ENCODE peak calls at places on chromosomes 4 and X, in six cellular contexts. One of them, this sample, is unnamed.
A peak's percentile ranks its signal among the peaks of the same experiment; 100 is the strongest.

GRCh38 chrX:40283981-40284380 is 186.2 kb upstream of the BCOR start:
- DNase-seq in cardiac fibroblast: no peak
- DNase-seq in LoVo: no peak
- DNase-seq in stromal cell of bone marrow: no peak
- DNase-seq in SK-N-SH: no peak
- DNase-seq in GM03348: no peak
- DNase-seq in this sample: no peak

GRCh38 chrX:48938721-48939416 is 18.5 kb downstream of the OTUD5 start:
- DNase-seq in LoVo: no peak
- DNase-seq in SK-N-SH: no peak
- DNase-seq in cardiac fibroblast: no peak
- DNase-seq in stromal cell of bone marrow: no peak
- DNase-seq in GM03348: no peak
- DNase-seq in this sample: peak; percentile 25

GRCh38 chr4:88779431-88779830 is 81.8 kb upstream of the NAP1L5 start:
- DNase-seq in stromal cell of bone marrow: no peak
- DNase-seq in SK-N-SH: no peak
- DNase-seq in cardiac fibroblast: peak; percentile 45
- DNase-seq in LoVo: no peak
- DNase-seq in GM03348: no peak
- DNase-seq in this sample: peak; percentile 33

GRCh38 chr4:127249066-127249766 is 383.5 kb upstream of the INTU start:
- DNase-seq in SK-N-SH: no peak
- DNase-seq in cardiac fibroblast: peak; percentile 0
- DNase-seq in LoVo: peak; percentile 7
- DNase-seq in GM03348: peak; percentile 17
- DNase-seq in stromal cell of bone marrow: no peak
- DNase-seq in this sample: peak; percentile 21

GRCh38 chrX:47247206-47247998 is 14.6 kb downstream of the USP11 start:
- DNase-seq in SK-N-SH: peak; percentile 8
- DNase-seq in GM03348: no peak
- DNase-seq in stromal cell of bone marrow: peak; percentile 38
- DNase-seq in cardiac fibroblast: peak; percentile 39
- DNase-seq in LoVo: no peak
- DNase-seq in this sample: no peak

GRCh38 chrX:46758163-46758955 is 559 bp downstream of the SLC9A7 start:
- DNase-seq in cardiac fibroblast: no peak
- DNase-seq in GM03348: peak; percentile 17
- DNase-seq in stromal cell of bone marrow: no peak
- DNase-seq in SK-N-SH: peak; percentile 5
- DNase-seq in LoVo: no peak
- DNase-seq in this sample: peak; percentile 10

GRCh38 chr4:132691668-132692067 is 457.4 kb upstream of the PCDH10 start:
- DNase-seq in cardiac fibroblast: no peak
- DNase-seq in GM03348: no peak
- DNase-seq in LoVo: no peak
- DNase-seq in stromal cell of bone marrow: no peak
- DNase-seq in SK-N-SH: peak; percentile 1
- DNase-seq in this sample: no peak

GRCh38 chr4:156660470-156660869 is 311.1 kb downstream of the PDGFC start:
- DNase-seq in stromal cell of bone marrow: no peak
- DNase-seq in GM03348: no peak
- DNase-seq in cardiac fibroblast: no peak
- DNase-seq in LoVo: no peak
- DNase-seq in SK-N-SH: no peak
- DNase-seq in this sample: peak; percentile 24

GRCh38 chr4:105828074-105828473 is 67.2 kb upstream of the NPNT start:
- DNase-seq in stromal cell of bone marrow: no peak
- DNase-seq in LoVo: no peak
- DNase-seq in SK-N-SH: no peak
- DNase-seq in cardiac fibroblast: no peak
- DNase-seq in GM03348: no peak
- DNase-seq in this sample: no peak

GRCh38 chr4:124903995-124904722 is 191.6 kb upstream of the ANKRD50 start:
- DNase-seq in LoVo: peak; percentile 32
- DNase-seq in cardiac fibroblast: peak; percentile 63
- DNase-seq in SK-N-SH: no peak
- DNase-seq in stromal cell of bone marrow: peak; percentile 63
- DNase-seq in GM03348: peak; percentile 28
- DNase-seq in this sample: peak; percentile 98

GRCh38 chr4:6116696-6117285 is 83.6 kb downstream of the JAKMIP1 start:
- DNase-seq in cardiac fibroblast: no peak
- DNase-seq in GM03348: no peak
- DNase-seq in stromal cell of bone marrow: no peak
- DNase-seq in LoVo: no peak
- DNase-seq in SK-N-SH: no peak
- DNase-seq in this sample: no peak

GRCh38 chrX:48465336-48465933 is 4.6 kb downstream of the SLC38A5 start:
- DNase-seq in LoVo: no peak
- DNase-seq in stromal cell of bone marrow: peak; percentile 75
- DNase-seq in SK-N-SH: peak; percentile 39
- DNase-seq in cardiac fibroblast: peak; percentile 90
- DNase-seq in GM03348: peak; percentile 75
- DNase-seq in this sample: peak; percentile 48

GRCh38 chrX:39903343-39903742 is 194.4 kb downstream of the BCOR start:
- DNase-seq in stromal cell of bone marrow: peak; percentile 42
- DNase-seq in SK-N-SH: no peak
- DNase-seq in GM03348: peak; percentile 57
- DNase-seq in LoVo: no peak
- DNase-seq in cardiac fibroblast: peak; percentile 79
- DNase-seq in this sample: no peak

GRCh38 chrX:123277347-123277746 is 93.3 kb downstream of the GRIA3 start:
- DNase-seq in GM03348: no peak
- DNase-seq in SK-N-SH: no peak
- DNase-seq in cardiac fibroblast: no peak
- DNase-seq in stromal cell of bone marrow: no peak
- DNase-seq in LoVo: no peak
- DNase-seq in this sample: no peak

GRCh38 chrX:10310502-10310901 is 153.7 kb downstream of the CLCN4 start:
- DNase-seq in GM03348: no peak
- DNase-seq in SK-N-SH: peak; percentile 7
- DNase-seq in stromal cell of bone marrow: no peak
- DNase-seq in LoVo: no peak
- DNase-seq in cardiac fibroblast: no peak
- DNase-seq in this sample: no peak

GRCh38 chr4:22906046-22906445 is 213.3 kb downstream of the GBA3 start:
- DNase-seq in GM03348: no peak
- DNase-seq in LoVo: no peak
- DNase-seq in cardiac fibroblast: no peak
- DNase-seq in stromal cell of bone marrow: no peak
- DNase-seq in SK-N-SH: no peak
- DNase-seq in this sample: no peak

GRCh38 chr4:185921583-185922555 is 109.9 kb upstream of the SORBS2 start:
- DNase-seq in cardiac fibroblast: peak; percentile 35
- DNase-seq in stromal cell of bone marrow: no peak
- DNase-seq in LoVo: no peak
- DNase-seq in GM03348: no peak
- DNase-seq in SK-N-SH: no peak
- DNase-seq in this sample: peak; percentile 25

GRCh38 chr4:108141213-108142045 is 27.3 kb downstream of the LEF1 start:
- DNase-seq in GM03348: no peak
- DNase-seq in cardiac fibroblast: no peak
- DNase-seq in SK-N-SH: no peak
- DNase-seq in LoVo: no peak
- DNase-seq in stromal cell of bone marrow: no peak
- DNase-seq in this sample: no peak

GRCh38 chr4:150211821-150212445 is 133.7 kb downstream of the DCLK2 start:
- DNase-seq in stromal cell of bone marrow: no peak
- DNase-seq in SK-N-SH: no peak
- DNase-seq in GM03348: peak; percentile 29
- DNase-seq in cardiac fibroblast: no peak
- DNase-seq in LoVo: no peak
- DNase-seq in this sample: no peak

GRCh38 chr4:88522702-88523324 is 763 bp downstream of the PYURF start:
- DNase-seq in LoVo: peak; percentile 37
- DNase-seq in SK-N-SH: peak; percentile 45
- DNase-seq in GM03348: peak; percentile 47
- DNase-seq in cardiac fibroblast: peak; percentile 43
- DNase-seq in stromal cell of bone marrow: no peak
- DNase-seq in this sample: peak; percentile 51

GRCh38 chrX:140608111-140608510 is 101.4 kb upstream of the LINC00632 start:
- DNase-seq in SK-N-SH: no peak
- DNase-seq in stromal cell of bone marrow: no peak
- DNase-seq in GM03348: no peak
- DNase-seq in LoVo: no peak
- DNase-seq in cardiac fibroblast: no peak
- DNase-seq in this sample: no peak

GRCh38 chr4:147821555-147821954 is 89.7 kb downstream of the ARHGAP10 start:
- DNase-seq in GM03348: no peak
- DNase-seq in cardiac fibroblast: no peak
- DNase-seq in SK-N-SH: no peak
- DNase-seq in stromal cell of bone marrow: no peak
- DNase-seq in LoVo: no peak
- DNase-seq in this sample: peak; percentile 36

GRCh38 chr4:182255421-182256190 is 12.4 kb downstream of the TENM3 start:
- DNase-seq in cardiac fibroblast: no peak
- DNase-seq in stromal cell of bone marrow: no peak
- DNase-seq in SK-N-SH: no peak
- DNase-seq in GM03348: no peak
- DNase-seq in LoVo: no peak
- DNase-seq in this sample: peak; percentile 7

GRCh38 chr4:53235547-53235946 is 130.3 kb downstream of the SCFD2 start:
- DNase-seq in stromal cell of bone marrow: no peak
- DNase-seq in SK-N-SH: no peak
- DNase-seq in cardiac fibroblast: no peak
- DNase-seq in LoVo: no peak
- DNase-seq in GM03348: no peak
- DNase-seq in this sample: no peak

GRCh38 chr4:76377922-76378321 is 43.0 kb downstream of the CCDC158 start:
- DNase-seq in GM03348: peak; percentile 40
- DNase-seq in stromal cell of bone marrow: peak; percentile 3
- DNase-seq in LoVo: no peak
- DNase-seq in SK-N-SH: peak; percentile 58
- DNase-seq in cardiac fibroblast: peak; percentile 61
- DNase-seq in this sample: peak; percentile 37

GRCh38 chr4:113080624-113081023 is 31.2 kb downstream of the ANK2 start:
- DNase-seq in stromal cell of bone marrow: no peak
- DNase-seq in SK-N-SH: no peak
- DNase-seq in GM03348: no peak
- DNase-seq in cardiac fibroblast: no peak
- DNase-seq in LoVo: no peak
- DNase-seq in this sample: no peak

GRCh38 chr4:99610605-99611172 is 36.1 kb downstream of the MTTP start:
- DNase-seq in SK-N-SH: no peak
- DNase-seq in LoVo: no peak
- DNase-seq in stromal cell of bone marrow: peak; percentile 15
- DNase-seq in cardiac fibroblast: no peak
- DNase-seq in GM03348: no peak
- DNase-seq in this sample: peak; percentile 17

GRCh38 chrX:46208225-46208854 is 336.9 kb downstream of the ZNF674 start:
- DNase-seq in stromal cell of bone marrow: no peak
- DNase-seq in GM03348: peak; percentile 44
- DNase-seq in cardiac fibroblast: peak; percentile 35
- DNase-seq in SK-N-SH: no peak
- DNase-seq in LoVo: peak; percentile 23
- DNase-seq in this sample: peak; percentile 60

GRCh38 chrX:80306007-80306406 is 114.2 kb upstream of the TENT5D start:
- DNase-seq in cardiac fibroblast: no peak
- DNase-seq in LoVo: no peak
- DNase-seq in GM03348: no peak
- DNase-seq in stromal cell of bone marrow: no peak
- DNase-seq in SK-N-SH: no peak
- DNase-seq in this sample: no peak

GRCh38 chr4:71460368-71460767 is 121.5 kb downstream of the SLC4A4 start:
- DNase-seq in GM03348: no peak
- DNase-seq in LoVo: no peak
- DNase-seq in stromal cell of bone marrow: no peak
- DNase-seq in cardiac fibroblast: no peak
- DNase-seq in SK-N-SH: no peak
- DNase-seq in this sample: no peak

GRCh38 chr4:6336166-6336565 is 66.5 kb downstream of the WFS1 start:
- DNase-seq in SK-N-SH: no peak
- DNase-seq in cardiac fibroblast: no peak
- DNase-seq in stromal cell of bone marrow: no peak
- DNase-seq in LoVo: no peak
- DNase-seq in GM03348: no peak
- DNase-seq in this sample: no peak

GRCh38 chrX:340641-341423 is 22.2 kb upstream of the GTPBP6 start:
- DNase-seq in stromal cell of bone marrow: no peak
- DNase-seq in LoVo: no peak
- DNase-seq in SK-N-SH: no peak
- DNase-seq in cardiac fibroblast: no peak
- DNase-seq in GM03348: no peak
- DNase-seq in this sample: no peak

GRCh38 chr4:31803511-31804195 is 1083.5 kb downstream of the PCDH7 start:
- DNase-seq in stromal cell of bone marrow: no peak
- DNase-seq in GM03348: no peak
- DNase-seq in SK-N-SH: no peak
- DNase-seq in cardiac fibroblast: no peak
- DNase-seq in LoVo: no peak
- DNase-seq in this sample: no peak

GRCh38 chr4:119508281-119508680 is 120.3 kb downstream of the PDE5A start:
- DNase-seq in SK-N-SH: no peak
- DNase-seq in cardiac fibroblast: peak; percentile 18
- DNase-seq in stromal cell of bone marrow: no peak
- DNase-seq in GM03348: no peak
- DNase-seq in LoVo: no peak
- DNase-seq in this sample: no peak

GRCh38 chr4:1598641-1599481 is 85.3 kb downstream of the FAM53A start:
- DNase-seq in LoVo: no peak
- DNase-seq in GM03348: no peak
- DNase-seq in SK-N-SH: no peak
- DNase-seq in stromal cell of bone marrow: no peak
- DNase-seq in cardiac fibroblast: no peak
- DNase-seq in this sample: no peak

GRCh38 chr4:3429651-3430050 is 12.1 kb upstream of the HGFAC start:
- DNase-seq in GM03348: no peak
- DNase-seq in cardiac fibroblast: no peak
- DNase-seq in SK-N-SH: no peak
- DNase-seq in LoVo: no peak
- DNase-seq in stromal cell of bone marrow: no peak
- DNase-seq in this sample: no peak

GRCh38 chrX:66074920-66075879 is 35.3 kb upstream of the VSIG4 start:
- DNase-seq in LoVo: no peak
- DNase-seq in cardiac fibroblast: peak; percentile 32
- DNase-seq in SK-N-SH: no peak
- DNase-seq in stromal cell of bone marrow: no peak
- DNase-seq in GM03348: no peak
- DNase-seq in this sample: no peak

GRCh38 chr4:62797221-62797620 is 1597.1 kb downstream of the ADGRL3 start:
- DNase-seq in LoVo: no peak
- DNase-seq in GM03348: no peak
- DNase-seq in stromal cell of bone marrow: no peak
- DNase-seq in SK-N-SH: no peak
- DNase-seq in cardiac fibroblast: no peak
- DNase-seq in this sample: no peak

GRCh38 chr4:168589154-168589553 is 92.3 kb downstream of the PALLD start:
- DNase-seq in cardiac fibroblast: peak; percentile 92
- DNase-seq in SK-N-SH: no peak
- DNase-seq in stromal cell of bone marrow: peak; percentile 55
- DNase-seq in GM03348: no peak
- DNase-seq in LoVo: peak; percentile 83
- DNase-seq in this sample: peak; percentile 73

This sample was measured in myocyte.